ENCODE peak calls at places on chromosomes 1 and 21, in five cellular contexts. One of them, this sample, is unnamed.

GRCh38 chr21:45246014-45246413 is 41.7 kb downstream of the POFUT2 start:
- DNase-seq in HCT116: no peak
- DNase-seq in K562: no peak
- DNase-seq in H1: no peak
- DNase-seq in HepG2: no peak
- DNase-seq in this sample: no peak

GRCh38 chr1:200410566-200410878 is 686 bp upstream of the ZNF281 start:
- DNase-seq in HCT116: peak; percentile 68
- DNase-seq in K562: peak; percentile 26
- DNase-seq in H1: no peak
- DNase-seq in HepG2: no peak
- DNase-seq in this sample: peak; percentile 60

GRCh38 chr1:56819393-56819899 is at the start of gene FYB2:
- DNase-seq in HCT116: no peak
- DNase-seq in K562: no peak
- DNase-seq in H1: peak; percentile 76
- DNase-seq in HepG2: peak; percentile 28
- DNase-seq in this sample: peak; percentile 56

GRCh38 chr1:4061521-4062031 is 161.5 kb upstream of the C1orf174 start:
- DNase-seq in HCT116: no peak
- DNase-seq in K562: no peak
- DNase-seq in H1: peak; percentile 43
- DNase-seq in HepG2: no peak
- DNase-seq in this sample: no peak

GRCh38 chr1:53892911-53893310 is 1.1 kb upstream of the DIO1 start:
- DNase-seq in HCT116: no peak
- DNase-seq in K562: no peak
- DNase-seq in H1: no peak
- DNase-seq in HepG2: no peak
- DNase-seq in this sample: no peak

GRCh38 chr1:151858886-151859665 is 5.6 kb upstream of the THEM5 start:
- DNase-seq in HCT116: no peak
- DNase-seq in K562: no peak
- DNase-seq in H1: peak; percentile 22
- DNase-seq in HepG2: no peak
- DNase-seq in this sample: no peak

GRCh38 chr1:172356620-172357019 is 63.9 kb upstream of the C1orf105 start:
- DNase-seq in HCT116: peak; percentile 56
- DNase-seq in K562: peak; percentile 18
- DNase-seq in H1: no peak
- DNase-seq in HepG2: no peak
- DNase-seq in this sample: no peak

GRCh38 chr1:48859429-48859828 is 82.7 kb upstream of the BEND5 start:
- DNase-seq in HCT116: no peak
- DNase-seq in K562: no peak
- DNase-seq in H1: no peak
- DNase-seq in HepG2: no peak
- DNase-seq in this sample: no peak

GRCh38 chr1:85386068-85386722 is 78.8 kb downstream of the DDAH1 start:
- DNase-seq in HCT116: no peak
- DNase-seq in K562: no peak
- DNase-seq in H1: no peak
- DNase-seq in HepG2: peak; percentile 30
- DNase-seq in this sample: no peak

GRCh38 chr1:44842763-44843655 is at the start of gene PTCH2:
- DNase-seq in HCT116: no peak
- DNase-seq in K562: peak; percentile 83
- DNase-seq in H1: peak; percentile 95
- DNase-seq in HepG2: peak; percentile 55
- DNase-seq in this sample: peak; percentile 77

GRCh38 chr1:200035956-200036615 is 8.6 kb downstream of the NR5A2 start:
- DNase-seq in HCT116: no peak
- DNase-seq in K562: no peak
- DNase-seq in H1: peak; percentile 72
- DNase-seq in HepG2: no peak
- DNase-seq in this sample: no peak

GRCh38 chr21:35540950-35541632 is 492.0 kb upstream of the RUNX1 start:
- DNase-seq in HCT116: no peak
- DNase-seq in K562: no peak
- DNase-seq in H1: no peak
- DNase-seq in HepG2: no peak
- DNase-seq in this sample: no peak

GRCh38 chr1:236421022-236421421 is 26.9 kb downstream of the EDARADD start:
- DNase-seq in HCT116: no peak
- DNase-seq in K562: peak; percentile 71
- DNase-seq in H1: no peak
- DNase-seq in HepG2: peak; percentile 76
- DNase-seq in this sample: peak; percentile 37

GRCh38 chr1:232968965-232969364 is 18.6 kb downstream of the NTPCR start:
- DNase-seq in HCT116: no peak
- DNase-seq in K562: no peak
- DNase-seq in H1: no peak
- DNase-seq in HepG2: no peak
- DNase-seq in this sample: no peak

GRCh38 chr1:1004780-1005697 is 5.1 kb upstream of the HES4 start:
- DNase-seq in HCT116: no peak
- DNase-seq in K562: peak; percentile 86
- DNase-seq in H1: no peak
- DNase-seq in HepG2: no peak
- DNase-seq in this sample: no peak

GRCh38 chr1:6423321-6423999 is 1.1 kb upstream of the ESPN start:
- DNase-seq in HCT116: peak; percentile 80
- DNase-seq in K562: peak; percentile 86
- DNase-seq in H1: peak; percentile 92
- DNase-seq in HepG2: no peak
- DNase-seq in this sample: peak; percentile 80

GRCh38 chr1:191974004-191974403 is 184.3 kb upstream of the RGS18 start:
- DNase-seq in HCT116: no peak
- DNase-seq in K562: no peak
- DNase-seq in H1: no peak
- DNase-seq in HepG2: no peak
- DNase-seq in this sample: no peak

GRCh38 chr1:160717284-160717683 is 5.7 kb upstream of the CD48 start:
- DNase-seq in HCT116: no peak
- DNase-seq in K562: no peak
- DNase-seq in H1: no peak
- DNase-seq in HepG2: no peak
- DNase-seq in this sample: no peak

GRCh38 chr1:56477164-56478111 is 101.9 kb downstream of the PLPP3 start:
- DNase-seq in HCT116: no peak
- DNase-seq in K562: no peak
- DNase-seq in H1: peak; percentile 67
- DNase-seq in HepG2: peak; percentile 85
- DNase-seq in this sample: peak; percentile 26

GRCh38 chr1:16430598-16430997 is 6.6 kb downstream of the SPATA21 start:
- DNase-seq in HCT116: peak; percentile 32
- DNase-seq in K562: peak; percentile 71
- DNase-seq in H1: no peak
- DNase-seq in HepG2: no peak
- DNase-seq in this sample: no peak

GRCh38 chr1:27439150-27439549 is 46.7 kb downstream of the GPR3 start:
- DNase-seq in HCT116: no peak
- DNase-seq in K562: no peak
- DNase-seq in H1: no peak
- DNase-seq in HepG2: no peak
- DNase-seq in this sample: no peak

GRCh38 chr1:199182151-199182843 is 543.5 kb downstream of the PTPRC start:
- DNase-seq in HCT116: no peak
- DNase-seq in K562: no peak
- DNase-seq in H1: no peak
- DNase-seq in HepG2: no peak
- DNase-seq in this sample: no peak

GRCh38 chr1:231792634-231793033 is 166.0 kb downstream of the DISC1 start:
- DNase-seq in HCT116: no peak
- DNase-seq in K562: no peak
- DNase-seq in H1: no peak
- DNase-seq in HepG2: no peak
- DNase-seq in this sample: no peak

GRCh38 chr1:31183126-31183525 is 56.6 kb downstream of the NKAIN1 start:
- DNase-seq in HCT116: no peak
- DNase-seq in K562: no peak
- DNase-seq in H1: no peak
- DNase-seq in HepG2: no peak
- DNase-seq in this sample: no peak
- TF ChIP-seq JUND in HCT116: no peak
- TF ChIP-seq JUND in K562: no peak
- TF ChIP-seq JUND in H1: no peak
- TF ChIP-seq JUND in HepG2: no peak
- TF ChIP-seq JUND in this sample: no peak

DNA sequence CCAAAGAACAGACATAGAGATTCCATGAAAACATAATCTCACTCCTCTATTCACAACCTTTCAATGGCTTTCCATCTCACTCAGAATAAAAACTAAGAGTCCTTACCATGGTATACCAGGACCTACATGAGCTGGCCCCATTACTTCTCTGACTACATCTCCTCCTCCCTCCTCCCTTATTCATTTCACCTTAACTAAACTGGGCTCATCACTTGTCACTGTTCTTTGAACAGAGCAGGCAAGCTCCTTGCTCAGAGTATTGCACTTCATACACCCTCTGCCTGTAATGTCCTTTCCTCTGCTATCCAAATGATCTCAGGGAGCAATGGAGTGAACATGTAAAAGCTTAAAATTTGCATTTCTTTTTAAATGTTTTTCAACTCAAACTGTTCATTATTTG is 142.0 kb downstream of the MRPL39 start:
- DNase-seq in HCT116: no peak
- DNase-seq in K562: no peak
- DNase-seq in H1: no peak
- DNase-seq in HepG2: no peak
- DNase-seq in this sample: no peak
- TF ChIP-seq JUND in HCT116: no peak
- TF ChIP-seq JUND in K562: no peak
- TF ChIP-seq JUND in H1: no peak
- TF ChIP-seq JUND in HepG2: no peak
- TF ChIP-seq JUND in this sample: no peak

GRCh38 chr21:40466893-40467483 is 380.0 kb downstream of the DSCAM start:
- DNase-seq in HCT116: no peak
- DNase-seq in K562: peak; percentile 2
- DNase-seq in H1: no peak
- DNase-seq in HepG2: no peak
- DNase-seq in this sample: peak; percentile 68
- TF ChIP-seq JUND in HCT116: no peak
- TF ChIP-seq JUND in K562: no peak
- TF ChIP-seq JUND in H1: no peak
- TF ChIP-seq JUND in HepG2: no peak
- TF ChIP-seq JUND in this sample: peak; percentile 91

GRCh38 chr21:37402251-37402867 is 35.8 kb downstream of the DYRK1A start:
- DNase-seq in HCT116: no peak
- DNase-seq in K562: no peak
- DNase-seq in H1: no peak
- DNase-seq in HepG2: no peak
- DNase-seq in this sample: no peak
- TF ChIP-seq JUND in HCT116: no peak
- TF ChIP-seq JUND in K562: no peak
- TF ChIP-seq JUND in H1: no peak
- TF ChIP-seq JUND in HepG2: no peak
- TF ChIP-seq JUND in this sample: no peak

GRCh38 chr1:150551784-150552691 is 2.8 kb downstream of the ADAMTSL4 start:
- DNase-seq in HCT116: no peak
- DNase-seq in K562: peak; percentile 93
- DNase-seq in H1: no peak
- DNase-seq in HepG2: peak; percentile 91
- DNase-seq in this sample: no peak

GRCh38 chr1:150549496-150550221 is 451 bp downstream of the ADAMTSL4 start:
- DNase-seq in HCT116: no peak
- DNase-seq in K562: peak; percentile 49
- DNase-seq in H1: no peak
- DNase-seq in HepG2: no peak
- DNase-seq in this sample: no peak

GRCh38 chr1:150550222-150551048 is 1.2 kb downstream of the ADAMTSL4 start:
- DNase-seq in HCT116: no peak
- DNase-seq in K562: peak; percentile 77
- DNase-seq in H1: no peak
- DNase-seq in HepG2: no peak
- DNase-seq in this sample: no peak

GRCh38 chr1:150552692-150553278 is 3.6 kb downstream of the ADAMTSL4 start:
- DNase-seq in HCT116: no peak
- DNase-seq in K562: no peak
- DNase-seq in H1: no peak
- DNase-seq in HepG2: no peak
- DNase-seq in this sample: no peak

DNA sequence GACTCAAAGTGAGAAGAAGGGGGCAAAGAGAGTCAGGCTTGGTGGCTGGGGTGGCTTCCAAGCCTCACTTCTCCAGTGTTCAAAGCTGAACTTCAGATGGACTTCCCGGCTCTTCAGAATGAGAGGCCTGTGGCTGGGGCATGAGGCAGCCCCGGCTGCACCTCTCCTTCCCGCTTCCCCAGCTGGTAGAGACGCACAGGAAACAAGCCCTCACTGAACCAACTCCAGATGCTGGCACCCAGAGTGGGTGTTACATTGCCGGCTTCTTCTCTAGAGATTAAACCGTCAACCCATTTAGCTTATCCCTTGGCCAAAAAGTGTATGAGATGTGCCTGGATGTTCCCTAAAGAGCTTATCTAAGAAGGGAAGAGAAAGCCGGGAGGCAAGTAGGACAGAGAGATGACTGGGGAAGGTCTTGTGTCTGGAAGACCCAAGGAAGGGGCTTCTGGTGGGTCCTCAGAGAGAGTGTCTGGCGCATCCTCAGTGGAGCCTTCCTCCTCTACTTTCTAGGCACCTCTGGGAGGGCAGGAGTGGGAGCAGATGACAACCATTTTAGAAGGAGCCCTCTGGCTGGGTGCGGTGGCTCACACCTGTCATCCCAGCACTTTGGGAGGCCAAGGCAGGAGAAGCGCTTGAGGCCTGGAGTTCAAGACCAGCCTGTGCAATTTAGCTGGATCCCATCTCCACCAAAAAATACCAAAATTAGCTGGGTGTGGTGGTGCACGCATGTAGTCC is 2.0 kb downstream of the ADAMTSL4 start:
- DNase-seq in HCT116: no peak
- DNase-seq in K562: no peak
- DNase-seq in H1: no peak
- DNase-seq in HepG2: no peak
- DNase-seq in this sample: no peak
- TF ChIP-seq JUND in HCT116: no peak
- TF ChIP-seq JUND in K562: no peak
- TF ChIP-seq JUND in H1: no peak
- TF ChIP-seq JUND in HepG2: no peak
- TF ChIP-seq JUND in this sample: no peak

This sample was measured in T47D.